ENCODE peak calls at places on chromosomes 7 and 10, in five cellular contexts. G is A549, D is GM23338, S is HepG2, A is K562. Y is an unnamed sample.

GRCh38 chr10:78896169-78896931 is 172.4 kb upstream of the ZMIZ1 start:
- DNase-seq in G (no peak), D (no peak), S (no peak), A (no peak), Y (no peak)

GRCh38 chr7:158252081-158252836 is 335.4 kb downstream of the PTPRN2 start:
- DNase-seq in G (no peak), D (no peak), S (no peak), A (no peak), Y (no peak)

GRCh38 chr7:17986826-17987225 is 40.8 kb downstream of the PRPS1L1 start:
- DNase-seq in G (no peak), D (no peak), S (no peak), A (no peak), Y (no peak)

GRCh38 chr7:31106303-31107105 is 54.4 kb downstream of the ADCYAP1R1 start:
- DNase-seq in G (no peak), D (no peak), S (no peak), A (no peak), Y (no peak)

GRCh38 chr7:40300146-40300655 is 165.4 kb downstream of the SUGCT start:
- DNase-seq in G (no peak), D (no peak), S (no peak), A (no peak), Y (no peak)

GRCh38 chr10:78371118-78371517 is 337.5 kb downstream of the RPS24 start:
- DNase-seq in G (no peak), D (no peak), S (no peak), A (no peak), Y (no peak)

GRCh38 chr10:129758591-129759021 is 205.5 kb downstream of the EBF3 start:
- DNase-seq in G (no peak), D (no peak), S (no peak), A (no peak), Y (no peak)

GRCh38 chr10:26222563-26222962 is 6.0 kb downstream of the GAD2 start:
- DNase-seq in G (no peak), D (no peak), S (no peak), A (no peak), Y (no peak)

GRCh38 chr7:31917256-31917655 is 153.0 kb downstream of the PDE1C start:
- DNase-seq in G (no peak), D (no peak), S (no peak), A (no peak), Y (no peak)

GRCh38 chr7:81725003-81725402 is 44.8 kb downstream of the HGF start:
- DNase-seq in G (no peak), D (no peak), S (no peak), A (no peak), Y (no peak)

GRCh38 chr10:6171891-6172354 is 30.8 kb upstream of the PFKFB3 start:
- DNase-seq in G (no peak), D (no peak), S (no peak), A (no peak), Y (peak; percentile 24)

GRCh38 chr10:6174201-6174874 is 28.4 kb upstream of the PFKFB3 start:
- DNase-seq in G (no peak), D (no peak), S (no peak), A (no peak), Y (no peak)

GRCh38 chr10:6173203-6173602 is 29.5 kb upstream of the PFKFB3 start:
- DNase-seq in G (no peak), D (peak; percentile 69), S (peak; percentile 45), A (no peak), Y (no peak)

GRCh38 chr10:6168059-6168458 is 34.7 kb upstream of the PFKFB3 start:
- DNase-seq in G (no peak), D (no peak), S (no peak), A (no peak), Y (no peak)

GRCh38 chr10:6170638-6171037 is 32.1 kb upstream of the PFKFB3 start:
- DNase-seq in G (no peak), D (no peak), S (no peak), A (no peak), Y (no peak)
- TF ChIP-seq JUNB in G (no peak), D (no peak), S (no peak), A (no peak), Y (no peak)

GRCh38 chr7:148457310-148457921 is 133.2 kb upstream of the C7orf33 start:
- DNase-seq in G (no peak), D (no peak), S (no peak), A (no peak), Y (no peak)
- TF ChIP-seq JUNB in G (no peak), D (no peak), S (no peak), A (no peak), Y (no peak)

GRCh38 chr10:58003945-58004344 is 263.7 kb downstream of the IPMK start:
- DNase-seq in G (no peak), D (no peak), S (no peak), A (no peak), Y (no peak)
- TF ChIP-seq JUNB in G (no peak), D (no peak), S (no peak), A (no peak), Y (no peak)

DNA sequence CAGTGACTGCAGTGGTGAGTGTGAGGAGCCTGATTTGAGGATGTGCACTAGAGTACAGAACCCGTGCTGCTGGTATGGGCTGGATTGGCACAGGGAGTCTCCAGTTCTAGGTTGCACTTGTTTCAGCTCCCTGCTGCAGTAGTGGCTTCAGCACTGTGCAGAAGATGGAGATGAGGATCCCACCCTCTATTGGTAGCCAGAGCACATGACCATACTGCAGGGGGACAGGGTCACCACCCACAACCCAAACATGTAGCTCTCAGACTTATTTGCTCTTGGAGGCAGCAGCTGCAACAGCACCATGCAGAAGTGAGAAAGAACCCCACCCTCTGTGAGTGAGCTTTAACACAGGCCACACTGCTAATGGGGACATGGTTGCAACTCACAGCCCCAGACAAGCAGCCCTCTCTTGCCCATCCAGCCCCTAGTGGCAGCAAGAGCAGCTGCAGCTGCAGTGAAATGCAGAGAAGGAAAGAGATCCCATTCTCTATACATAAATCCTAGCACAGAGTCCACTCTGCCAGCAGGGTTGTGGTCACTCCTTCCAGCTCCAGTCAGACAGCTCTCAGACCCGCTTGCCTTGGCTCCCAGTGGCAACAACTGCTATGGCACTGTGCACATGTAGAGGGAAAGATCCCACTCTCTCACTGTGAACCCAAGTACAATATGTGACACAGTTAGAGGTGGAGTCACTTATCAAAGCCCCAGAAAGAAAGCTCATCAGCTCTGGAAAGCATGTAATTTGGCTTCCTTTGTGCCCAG is 51.4 kb upstream of the SCIN start:
- DNase-seq in G (peak; percentile 20), D (peak; percentile 79), S (peak; percentile 34), A (peak; percentile 17), Y (no peak)
- TF ChIP-seq JUNB in G (no peak), D (no peak), S (no peak), A (no peak), Y (no peak)

DNA sequence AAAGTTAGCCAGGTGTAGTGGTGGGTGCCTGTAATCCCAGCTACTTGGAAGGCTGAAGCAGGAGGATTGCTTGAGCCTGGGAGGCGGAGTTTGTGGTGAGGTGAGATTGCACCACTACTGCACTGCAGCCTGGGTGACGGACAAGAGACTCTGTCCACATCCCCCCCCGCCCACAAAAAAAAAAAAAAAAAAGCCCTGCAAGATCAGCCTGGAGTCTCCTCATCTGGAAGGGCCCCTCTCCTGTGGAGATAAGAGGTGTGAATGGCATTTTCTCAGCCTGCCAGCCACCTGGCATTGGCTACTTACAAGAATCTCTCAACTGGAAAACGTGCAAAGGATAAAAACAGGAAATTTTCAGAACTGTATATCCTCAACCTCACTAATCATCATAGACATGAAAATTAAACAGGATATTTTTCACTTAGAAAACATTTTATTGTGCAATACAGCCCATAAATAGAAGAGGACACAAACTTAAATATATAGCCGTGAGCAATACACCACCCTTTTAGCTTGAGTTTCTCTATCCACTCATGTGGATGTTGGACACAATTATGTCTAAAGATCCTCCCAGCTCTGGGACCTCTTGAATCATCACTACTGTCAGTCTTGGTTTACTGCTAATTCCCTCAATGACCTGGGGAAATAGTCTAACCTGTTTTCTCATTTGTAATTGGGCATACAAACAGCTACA is 11.3 kb upstream of the TSPAN15 start:
- DNase-seq in G (no peak), D (peak; percentile 29), S (peak; percentile 52), A (no peak), Y (no peak)
- TF ChIP-seq JUNB in G (no peak), D (no peak), S (no peak), A (no peak), Y (no peak)

DNA sequence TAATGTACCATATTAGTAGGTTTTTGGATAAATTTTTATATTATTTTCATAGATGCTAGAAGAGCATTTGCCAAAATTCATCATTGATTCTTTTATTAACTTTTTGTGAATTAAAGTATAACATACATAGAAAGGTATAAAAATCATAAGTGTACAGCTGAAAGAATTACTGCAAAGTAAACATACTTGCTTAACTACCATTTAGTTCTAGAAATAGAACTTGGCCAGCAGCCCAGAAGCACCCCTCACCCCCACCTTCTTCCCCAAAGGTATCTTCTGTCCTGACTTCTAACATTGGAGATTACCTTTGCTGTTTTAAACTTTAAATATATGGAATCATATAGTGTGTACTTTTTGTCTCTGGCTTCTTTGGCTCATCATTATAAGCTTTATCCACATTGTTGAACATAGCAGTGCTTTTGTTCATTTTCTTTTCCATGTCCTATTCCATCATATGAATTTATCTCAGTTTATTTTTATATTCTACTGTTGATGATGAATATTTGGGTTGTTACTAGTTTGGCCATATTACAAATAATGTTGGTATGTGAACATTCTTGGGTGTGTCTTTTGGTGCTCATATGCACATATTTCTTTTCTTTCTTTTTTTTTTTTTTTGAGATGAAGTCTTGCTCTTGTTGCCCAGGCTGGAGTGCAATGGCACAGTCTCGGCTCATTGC is 142.8 kb downstream of the ADK start:
- DNase-seq in G (no peak), D (no peak), S (no peak), A (no peak), Y (no peak)
- TF ChIP-seq JUNB in G (no peak), D (no peak), S (no peak), A (no peak), Y (no peak)

GRCh38 chr7:132424821-132425739 is 151.2 kb downstream of the PLXNA4 start:
- DNase-seq in G (no peak), D (peak; percentile 67), S (no peak), A (no peak), Y (no peak)
- TF ChIP-seq JUNB in G (no peak), D (no peak), S (no peak), A (no peak), Y (no peak)

GRCh38 chr7:76303829-76304505 is 1.5 kb downstream of the HSPB1 start:
- DNase-seq in G (no peak), D (no peak), S (peak; percentile 43), A (no peak), Y (no peak)

GRCh38 chr7:76301000-76301399 is 1.5 kb upstream of the HSPB1 start:
- DNase-seq in G (no peak), D (no peak), S (no peak), A (no peak), Y (no peak)

GRCh38 chr7:76300210-76300731 is 2.2 kb upstream of the HSPB1 start:
- DNase-seq in G (no peak), D (no peak), S (peak; percentile 76), A (no peak), Y (no peak)

GRCh38 chr7:76303057-76303828 is 770 bp downstream of the HSPB1 start:
- DNase-seq in G (peak; percentile 86), D (peak; percentile 98), S (peak; percentile 86), A (peak; percentile 94), Y (peak; percentile 45)

GRCh38 chr7:76302299-76303056 is at the start of gene HSPB1:
- DNase-seq in G (peak; percentile 73), D (peak; percentile 90), S (peak; percentile 65), A (peak; percentile 92), Y (peak; percentile 60)
- TF ChIP-seq JUNB in G (no peak), D (no peak), S (no peak), A (no peak), Y (no peak)